ENCODE peak calls at places on chromosomes 13 and 19, in nine cellular contexts. One of them, this sample, is unnamed.

GRCh38 chr13:99758465-99759162 is 213.0 kb downstream of the ZIC5 start:
- ATAC-seq in pancreas: no peak
- ATAC-seq in activated CD8-positive, alpha-beta T cell treated with anti-CD3 and anti-CD28 coated beads for 36 hours: no peak
- ATAC-seq in heart right ventricle: no peak
- ATAC-seq in naive thymus-derived CD4-positive, alpha-beta T cell: peak
- ATAC-seq in right cardiac atrium: no peak
- ATAC-seq in Right ventricle myocardium inferior: no peak
- ATAC-seq in activated naive CD4-positive, alpha-beta T cell treated with anti-CD3 and anti-CD28 coated beads, Interleukin-2, amount 50 U/mL, for 72 hours: peak
- ATAC-seq in stimulated activated memory B cell treated with anti-CD40 and anti-IgM and Interleukin-4, amounts not matched to agents 10 μg/mL and 1 μg/mL and 100 μg/mL, for 72 hours: peak
- ATAC-seq in this sample: no peak

GRCh38 chr13:79282976-79283375 is 123.1 kb downstream of the RBM26 start:
- ATAC-seq in pancreas: no peak
- ATAC-seq in activated CD8-positive, alpha-beta T cell treated with anti-CD3 and anti-CD28 coated beads for 36 hours: no peak
- ATAC-seq in heart right ventricle: no peak
- ATAC-seq in naive thymus-derived CD4-positive, alpha-beta T cell: peak
- ATAC-seq in right cardiac atrium: no peak
- ATAC-seq in Right ventricle myocardium inferior: no peak
- ATAC-seq in activated naive CD4-positive, alpha-beta T cell treated with anti-CD3 and anti-CD28 coated beads, Interleukin-2, amount 50 U/mL, for 72 hours: no peak
- ATAC-seq in stimulated activated memory B cell treated with anti-CD40 and anti-IgM and Interleukin-4, amounts not matched to agents 10 μg/mL and 1 μg/mL and 100 μg/mL, for 72 hours: no peak
- ATAC-seq in this sample: no peak

GRCh38 chr13:109725297-109725696 is 61.1 kb downstream of the IRS2 start:
- ATAC-seq in pancreas: no peak
- ATAC-seq in activated CD8-positive, alpha-beta T cell treated with anti-CD3 and anti-CD28 coated beads for 36 hours: no peak
- ATAC-seq in heart right ventricle: no peak
- ATAC-seq in naive thymus-derived CD4-positive, alpha-beta T cell: no peak
- ATAC-seq in right cardiac atrium: no peak
- ATAC-seq in Right ventricle myocardium inferior: no peak
- ATAC-seq in activated naive CD4-positive, alpha-beta T cell treated with anti-CD3 and anti-CD28 coated beads, Interleukin-2, amount 50 U/mL, for 72 hours: no peak
- ATAC-seq in stimulated activated memory B cell treated with anti-CD40 and anti-IgM and Interleukin-4, amounts not matched to agents 10 μg/mL and 1 μg/mL and 100 μg/mL, for 72 hours: no peak
- ATAC-seq in this sample: no peak

GRCh38 chr19:47581605-47582319 is 8.8 kb upstream of the ZNF541 start:
- ATAC-seq in pancreas: peak
- ATAC-seq in activated CD8-positive, alpha-beta T cell treated with anti-CD3 and anti-CD28 coated beads for 36 hours: peak
- ATAC-seq in heart right ventricle: no peak
- ATAC-seq in naive thymus-derived CD4-positive, alpha-beta T cell: no peak
- ATAC-seq in right cardiac atrium: no peak
- ATAC-seq in Right ventricle myocardium inferior: no peak
- ATAC-seq in activated naive CD4-positive, alpha-beta T cell treated with anti-CD3 and anti-CD28 coated beads, Interleukin-2, amount 50 U/mL, for 72 hours: peak
- ATAC-seq in stimulated activated memory B cell treated with anti-CD40 and anti-IgM and Interleukin-4, amounts not matched to agents 10 μg/mL and 1 μg/mL and 100 μg/mL, for 72 hours: no peak
- ATAC-seq in this sample: no peak

GRCh38 chr19:48632692-48633147 is 4.5 kb downstream of the DBP start:
- ATAC-seq in pancreas: no peak
- ATAC-seq in activated CD8-positive, alpha-beta T cell treated with anti-CD3 and anti-CD28 coated beads for 36 hours: no peak
- ATAC-seq in heart right ventricle: no peak
- ATAC-seq in naive thymus-derived CD4-positive, alpha-beta T cell: no peak
- ATAC-seq in right cardiac atrium: no peak
- ATAC-seq in Right ventricle myocardium inferior: no peak
- ATAC-seq in activated naive CD4-positive, alpha-beta T cell treated with anti-CD3 and anti-CD28 coated beads, Interleukin-2, amount 50 U/mL, for 72 hours: no peak
- ATAC-seq in stimulated activated memory B cell treated with anti-CD40 and anti-IgM and Interleukin-4, amounts not matched to agents 10 μg/mL and 1 μg/mL and 100 μg/mL, for 72 hours: no peak
- ATAC-seq in this sample: no peak

GRCh38 chr19:19096641-19097627 is 33.1 kb downstream of the SLC25A42 start:
- ATAC-seq in pancreas: no peak
- ATAC-seq in activated CD8-positive, alpha-beta T cell treated with anti-CD3 and anti-CD28 coated beads for 36 hours: no peak
- ATAC-seq in heart right ventricle: no peak
- ATAC-seq in naive thymus-derived CD4-positive, alpha-beta T cell: no peak
- ATAC-seq in right cardiac atrium: no peak
- ATAC-seq in Right ventricle myocardium inferior: no peak
- ATAC-seq in activated naive CD4-positive, alpha-beta T cell treated with anti-CD3 and anti-CD28 coated beads, Interleukin-2, amount 50 U/mL, for 72 hours: no peak
- ATAC-seq in stimulated activated memory B cell treated with anti-CD40 and anti-IgM and Interleukin-4, amounts not matched to agents 10 μg/mL and 1 μg/mL and 100 μg/mL, for 72 hours: no peak
- ATAC-seq in this sample: no peak

GRCh38 chr13:38743499-38743898 is 56.6 kb downstream of the FREM2 start:
- ATAC-seq in pancreas: no peak
- ATAC-seq in activated CD8-positive, alpha-beta T cell treated with anti-CD3 and anti-CD28 coated beads for 36 hours: no peak
- ATAC-seq in heart right ventricle: peak
- ATAC-seq in naive thymus-derived CD4-positive, alpha-beta T cell: no peak
- ATAC-seq in right cardiac atrium: no peak
- ATAC-seq in Right ventricle myocardium inferior: no peak
- ATAC-seq in activated naive CD4-positive, alpha-beta T cell treated with anti-CD3 and anti-CD28 coated beads, Interleukin-2, amount 50 U/mL, for 72 hours: no peak
- ATAC-seq in stimulated activated memory B cell treated with anti-CD40 and anti-IgM and Interleukin-4, amounts not matched to agents 10 μg/mL and 1 μg/mL and 100 μg/mL, for 72 hours: no peak
- ATAC-seq in this sample: no peak

GRCh38 chr19:1935484-1936208 is 5.3 kb upstream of the CSNK1G2 start:
- ATAC-seq in pancreas: no peak
- ATAC-seq in activated CD8-positive, alpha-beta T cell treated with anti-CD3 and anti-CD28 coated beads for 36 hours: peak
- ATAC-seq in heart right ventricle: no peak
- ATAC-seq in naive thymus-derived CD4-positive, alpha-beta T cell: peak
- ATAC-seq in right cardiac atrium: no peak
- ATAC-seq in Right ventricle myocardium inferior: no peak
- ATAC-seq in activated naive CD4-positive, alpha-beta T cell treated with anti-CD3 and anti-CD28 coated beads, Interleukin-2, amount 50 U/mL, for 72 hours: no peak
- ATAC-seq in stimulated activated memory B cell treated with anti-CD40 and anti-IgM and Interleukin-4, amounts not matched to agents 10 μg/mL and 1 μg/mL and 100 μg/mL, for 72 hours: no peak
- ATAC-seq in this sample: no peak

GRCh38 chr13:48094404-48094780 is 512 bp downstream of the MED4 start:
- ATAC-seq in pancreas: peak
- ATAC-seq in activated CD8-positive, alpha-beta T cell treated with anti-CD3 and anti-CD28 coated beads for 36 hours: no peak
- ATAC-seq in heart right ventricle: peak
- ATAC-seq in naive thymus-derived CD4-positive, alpha-beta T cell: peak
- ATAC-seq in right cardiac atrium: peak
- ATAC-seq in Right ventricle myocardium inferior: peak
- ATAC-seq in activated naive CD4-positive, alpha-beta T cell treated with anti-CD3 and anti-CD28 coated beads, Interleukin-2, amount 50 U/mL, for 72 hours: peak
- ATAC-seq in stimulated activated memory B cell treated with anti-CD40 and anti-IgM and Interleukin-4, amounts not matched to agents 10 μg/mL and 1 μg/mL and 100 μg/mL, for 72 hours: peak
- ATAC-seq in this sample: peak

GRCh38 chr13:20702530-20702929 is 969 bp upstream of the IL17D start:
- ATAC-seq in pancreas: peak
- ATAC-seq in activated CD8-positive, alpha-beta T cell treated with anti-CD3 and anti-CD28 coated beads for 36 hours: no peak
- ATAC-seq in heart right ventricle: no peak
- ATAC-seq in naive thymus-derived CD4-positive, alpha-beta T cell: no peak
- ATAC-seq in right cardiac atrium: no peak
- ATAC-seq in Right ventricle myocardium inferior: no peak
- ATAC-seq in activated naive CD4-positive, alpha-beta T cell treated with anti-CD3 and anti-CD28 coated beads, Interleukin-2, amount 50 U/mL, for 72 hours: no peak
- ATAC-seq in stimulated activated memory B cell treated with anti-CD40 and anti-IgM and Interleukin-4, amounts not matched to agents 10 μg/mL and 1 μg/mL and 100 μg/mL, for 72 hours: no peak
- ATAC-seq in this sample: no peak

GRCh38 chr13:28655566-28655965 is 3.4 kb upstream of the POMP start:
- ATAC-seq in pancreas: no peak
- ATAC-seq in activated CD8-positive, alpha-beta T cell treated with anti-CD3 and anti-CD28 coated beads for 36 hours: no peak
- ATAC-seq in heart right ventricle: no peak
- ATAC-seq in naive thymus-derived CD4-positive, alpha-beta T cell: no peak
- ATAC-seq in right cardiac atrium: no peak
- ATAC-seq in Right ventricle myocardium inferior: no peak
- ATAC-seq in activated naive CD4-positive, alpha-beta T cell treated with anti-CD3 and anti-CD28 coated beads, Interleukin-2, amount 50 U/mL, for 72 hours: no peak
- ATAC-seq in stimulated activated memory B cell treated with anti-CD40 and anti-IgM and Interleukin-4, amounts not matched to agents 10 μg/mL and 1 μg/mL and 100 μg/mL, for 72 hours: no peak
- ATAC-seq in this sample: peak

GRCh38 chr13:57716295-57716694 is 84.8 kb downstream of the PCDH17 start:
- ATAC-seq in pancreas: peak
- ATAC-seq in activated CD8-positive, alpha-beta T cell treated with anti-CD3 and anti-CD28 coated beads for 36 hours: no peak
- ATAC-seq in heart right ventricle: no peak
- ATAC-seq in naive thymus-derived CD4-positive, alpha-beta T cell: no peak
- ATAC-seq in right cardiac atrium: no peak
- ATAC-seq in Right ventricle myocardium inferior: no peak
- ATAC-seq in activated naive CD4-positive, alpha-beta T cell treated with anti-CD3 and anti-CD28 coated beads, Interleukin-2, amount 50 U/mL, for 72 hours: no peak
- ATAC-seq in stimulated activated memory B cell treated with anti-CD40 and anti-IgM and Interleukin-4, amounts not matched to agents 10 μg/mL and 1 μg/mL and 100 μg/mL, for 72 hours: no peak
- ATAC-seq in this sample: peak

GRCh38 chr19:10044390-10044789 is 31.1 kb downstream of the RDH8 start:
- ATAC-seq in pancreas: no peak
- ATAC-seq in activated CD8-positive, alpha-beta T cell treated with anti-CD3 and anti-CD28 coated beads for 36 hours: peak
- ATAC-seq in heart right ventricle: no peak
- ATAC-seq in naive thymus-derived CD4-positive, alpha-beta T cell: no peak
- ATAC-seq in right cardiac atrium: no peak
- ATAC-seq in Right ventricle myocardium inferior: no peak
- ATAC-seq in activated naive CD4-positive, alpha-beta T cell treated with anti-CD3 and anti-CD28 coated beads, Interleukin-2, amount 50 U/mL, for 72 hours: no peak
- ATAC-seq in stimulated activated memory B cell treated with anti-CD40 and anti-IgM and Interleukin-4, amounts not matched to agents 10 μg/mL and 1 μg/mL and 100 μg/mL, for 72 hours: no peak
- ATAC-seq in this sample: no peak

GRCh38 chr13:71977028-71977427 is 110.0 kb upstream of the DACH1 start:
- ATAC-seq in pancreas: no peak
- ATAC-seq in activated CD8-positive, alpha-beta T cell treated with anti-CD3 and anti-CD28 coated beads for 36 hours: no peak
- ATAC-seq in heart right ventricle: no peak
- ATAC-seq in naive thymus-derived CD4-positive, alpha-beta T cell: no peak
- ATAC-seq in right cardiac atrium: no peak
- ATAC-seq in Right ventricle myocardium inferior: no peak
- ATAC-seq in activated naive CD4-positive, alpha-beta T cell treated with anti-CD3 and anti-CD28 coated beads, Interleukin-2, amount 50 U/mL, for 72 hours: no peak
- ATAC-seq in stimulated activated memory B cell treated with anti-CD40 and anti-IgM and Interleukin-4, amounts not matched to agents 10 μg/mL and 1 μg/mL and 100 μg/mL, for 72 hours: no peak
- ATAC-seq in this sample: no peak

GRCh38 chr19:31535691-31536460 is 186.6 kb upstream of the TSHZ3 start:
- ATAC-seq in pancreas: no peak
- ATAC-seq in activated CD8-positive, alpha-beta T cell treated with anti-CD3 and anti-CD28 coated beads for 36 hours: no peak
- ATAC-seq in heart right ventricle: no peak
- ATAC-seq in naive thymus-derived CD4-positive, alpha-beta T cell: no peak
- ATAC-seq in right cardiac atrium: no peak
- ATAC-seq in Right ventricle myocardium inferior: no peak
- ATAC-seq in activated naive CD4-positive, alpha-beta T cell treated with anti-CD3 and anti-CD28 coated beads, Interleukin-2, amount 50 U/mL, for 72 hours: no peak
- ATAC-seq in stimulated activated memory B cell treated with anti-CD40 and anti-IgM and Interleukin-4, amounts not matched to agents 10 μg/mL and 1 μg/mL and 100 μg/mL, for 72 hours: peak
- ATAC-seq in this sample: no peak

GRCh38 chr13:22936228-22936627 is 244.6 kb upstream of the SGCG start:
- ATAC-seq in pancreas: no peak
- ATAC-seq in activated CD8-positive, alpha-beta T cell treated with anti-CD3 and anti-CD28 coated beads for 36 hours: no peak
- ATAC-seq in heart right ventricle: no peak
- ATAC-seq in naive thymus-derived CD4-positive, alpha-beta T cell: no peak
- ATAC-seq in right cardiac atrium: no peak
- ATAC-seq in Right ventricle myocardium inferior: no peak
- ATAC-seq in activated naive CD4-positive, alpha-beta T cell treated with anti-CD3 and anti-CD28 coated beads, Interleukin-2, amount 50 U/mL, for 72 hours: no peak
- ATAC-seq in stimulated activated memory B cell treated with anti-CD40 and anti-IgM and Interleukin-4, amounts not matched to agents 10 μg/mL and 1 μg/mL and 100 μg/mL, for 72 hours: no peak
- ATAC-seq in this sample: peak

GRCh38 chr19:4519521-4520277 is 1.4 kb upstream of the PLIN4 start:
- ATAC-seq in pancreas: peak
- ATAC-seq in activated CD8-positive, alpha-beta T cell treated with anti-CD3 and anti-CD28 coated beads for 36 hours: no peak
- ATAC-seq in heart right ventricle: peak
- ATAC-seq in naive thymus-derived CD4-positive, alpha-beta T cell: no peak
- ATAC-seq in right cardiac atrium: peak
- ATAC-seq in Right ventricle myocardium inferior: peak
- ATAC-seq in activated naive CD4-positive, alpha-beta T cell treated with anti-CD3 and anti-CD28 coated beads, Interleukin-2, amount 50 U/mL, for 72 hours: no peak
- ATAC-seq in stimulated activated memory B cell treated with anti-CD40 and anti-IgM and Interleukin-4, amounts not matched to agents 10 μg/mL and 1 μg/mL and 100 μg/mL, for 72 hours: no peak
- ATAC-seq in this sample: peak

GRCh38 chr13:33227927-33228644 is 57.5 kb downstream of the STARD13 start:
- ATAC-seq in pancreas: no peak
- ATAC-seq in activated CD8-positive, alpha-beta T cell treated with anti-CD3 and anti-CD28 coated beads for 36 hours: no peak
- ATAC-seq in heart right ventricle: no peak
- ATAC-seq in naive thymus-derived CD4-positive, alpha-beta T cell: no peak
- ATAC-seq in right cardiac atrium: peak
- ATAC-seq in Right ventricle myocardium inferior: no peak
- ATAC-seq in activated naive CD4-positive, alpha-beta T cell treated with anti-CD3 and anti-CD28 coated beads, Interleukin-2, amount 50 U/mL, for 72 hours: no peak
- ATAC-seq in stimulated activated memory B cell treated with anti-CD40 and anti-IgM and Interleukin-4, amounts not matched to agents 10 μg/mL and 1 μg/mL and 100 μg/mL, for 72 hours: no peak
- ATAC-seq in this sample: peak

GRCh38 chr13:70457474-70457873 is 349.2 kb upstream of the KLHL1 start:
- ATAC-seq in pancreas: peak
- ATAC-seq in activated CD8-positive, alpha-beta T cell treated with anti-CD3 and anti-CD28 coated beads for 36 hours: no peak
- ATAC-seq in heart right ventricle: no peak
- ATAC-seq in naive thymus-derived CD4-positive, alpha-beta T cell: no peak
- ATAC-seq in right cardiac atrium: no peak
- ATAC-seq in Right ventricle myocardium inferior: no peak
- ATAC-seq in activated naive CD4-positive, alpha-beta T cell treated with anti-CD3 and anti-CD28 coated beads, Interleukin-2, amount 50 U/mL, for 72 hours: no peak
- ATAC-seq in stimulated activated memory B cell treated with anti-CD40 and anti-IgM and Interleukin-4, amounts not matched to agents 10 μg/mL and 1 μg/mL and 100 μg/mL, for 72 hours: no peak
- ATAC-seq in this sample: no peak

GRCh38 chr19:50500060-50500752 is 10.8 kb downstream of the JOSD2 start:
- ATAC-seq in pancreas: peak
- ATAC-seq in activated CD8-positive, alpha-beta T cell treated with anti-CD3 and anti-CD28 coated beads for 36 hours: peak
- ATAC-seq in heart right ventricle: peak
- ATAC-seq in naive thymus-derived CD4-positive, alpha-beta T cell: peak
- ATAC-seq in right cardiac atrium: peak
- ATAC-seq in Right ventricle myocardium inferior: peak
- ATAC-seq in activated naive CD4-positive, alpha-beta T cell treated with anti-CD3 and anti-CD28 coated beads, Interleukin-2, amount 50 U/mL, for 72 hours: no peak
- ATAC-seq in stimulated activated memory B cell treated with anti-CD40 and anti-IgM and Interleukin-4, amounts not matched to agents 10 μg/mL and 1 μg/mL and 100 μg/mL, for 72 hours: peak
- ATAC-seq in this sample: peak

GRCh38 chr13:80695841-80696240 is 354.9 kb upstream of the SPRY2 start:
- ATAC-seq in pancreas: no peak
- ATAC-seq in activated CD8-positive, alpha-beta T cell treated with anti-CD3 and anti-CD28 coated beads for 36 hours: no peak
- ATAC-seq in heart right ventricle: no peak
- ATAC-seq in naive thymus-derived CD4-positive, alpha-beta T cell: no peak
- ATAC-seq in right cardiac atrium: no peak
- ATAC-seq in Right ventricle myocardium inferior: no peak
- ATAC-seq in activated naive CD4-positive, alpha-beta T cell treated with anti-CD3 and anti-CD28 coated beads, Interleukin-2, amount 50 U/mL, for 72 hours: no peak
- ATAC-seq in stimulated activated memory B cell treated with anti-CD40 and anti-IgM and Interleukin-4, amounts not matched to agents 10 μg/mL and 1 μg/mL and 100 μg/mL, for 72 hours: no peak
- ATAC-seq in this sample: peak

GRCh38 chr13:101264931-101265330 is 151.4 kb downstream of the NALCN start:
- ATAC-seq in pancreas: no peak
- ATAC-seq in activated CD8-positive, alpha-beta T cell treated with anti-CD3 and anti-CD28 coated beads for 36 hours: no peak
- ATAC-seq in heart right ventricle: no peak
- ATAC-seq in naive thymus-derived CD4-positive, alpha-beta T cell: no peak
- ATAC-seq in right cardiac atrium: no peak
- ATAC-seq in Right ventricle myocardium inferior: no peak
- ATAC-seq in activated naive CD4-positive, alpha-beta T cell treated with anti-CD3 and anti-CD28 coated beads, Interleukin-2, amount 50 U/mL, for 72 hours: no peak
- ATAC-seq in stimulated activated memory B cell treated with anti-CD40 and anti-IgM and Interleukin-4, amounts not matched to agents 10 μg/mL and 1 μg/mL and 100 μg/mL, for 72 hours: no peak
- ATAC-seq in this sample: no peak

GRCh38 chr19:2119916-2120785 is 23.4 kb downstream of the IZUMO4 start:
- ATAC-seq in pancreas: no peak
- ATAC-seq in activated CD8-positive, alpha-beta T cell treated with anti-CD3 and anti-CD28 coated beads for 36 hours: no peak
- ATAC-seq in heart right ventricle: no peak
- ATAC-seq in naive thymus-derived CD4-positive, alpha-beta T cell: no peak
- ATAC-seq in right cardiac atrium: no peak
- ATAC-seq in Right ventricle myocardium inferior: no peak
- ATAC-seq in activated naive CD4-positive, alpha-beta T cell treated with anti-CD3 and anti-CD28 coated beads, Interleukin-2, amount 50 U/mL, for 72 hours: no peak
- ATAC-seq in stimulated activated memory B cell treated with anti-CD40 and anti-IgM and Interleukin-4, amounts not matched to agents 10 μg/mL and 1 μg/mL and 100 μg/mL, for 72 hours: no peak
- ATAC-seq in this sample: no peak

GRCh38 chr19:19403373-19403901 is 2.0 kb upstream of the GATAD2A start:
- ATAC-seq in pancreas: peak
- ATAC-seq in activated CD8-positive, alpha-beta T cell treated with anti-CD3 and anti-CD28 coated beads for 36 hours: no peak
- ATAC-seq in heart right ventricle: no peak
- ATAC-seq in naive thymus-derived CD4-positive, alpha-beta T cell: no peak
- ATAC-seq in right cardiac atrium: no peak
- ATAC-seq in Right ventricle myocardium inferior: no peak
- ATAC-seq in activated naive CD4-positive, alpha-beta T cell treated with anti-CD3 and anti-CD28 coated beads, Interleukin-2, amount 50 U/mL, for 72 hours: no peak
- ATAC-seq in stimulated activated memory B cell treated with anti-CD40 and anti-IgM and Interleukin-4, amounts not matched to agents 10 μg/mL and 1 μg/mL and 100 μg/mL, for 72 hours: no peak
- ATAC-seq in this sample: no peak

GRCh38 chr19:46014534-46014933 is 8.3 kb downstream of the PGLYRP1 start:
- ATAC-seq in pancreas: no peak
- ATAC-seq in activated CD8-positive, alpha-beta T cell treated with anti-CD3 and anti-CD28 coated beads for 36 hours: no peak
- ATAC-seq in heart right ventricle: no peak
- ATAC-seq in naive thymus-derived CD4-positive, alpha-beta T cell: no peak
- ATAC-seq in right cardiac atrium: no peak
- ATAC-seq in Right ventricle myocardium inferior: no peak
- ATAC-seq in activated naive CD4-positive, alpha-beta T cell treated with anti-CD3 and anti-CD28 coated beads, Interleukin-2, amount 50 U/mL, for 72 hours: no peak
- ATAC-seq in stimulated activated memory B cell treated with anti-CD40 and anti-IgM and Interleukin-4, amounts not matched to agents 10 μg/mL and 1 μg/mL and 100 μg/mL, for 72 hours: no peak
- ATAC-seq in this sample: no peak

GRCh38 chr13:114002009-114002544 is 28.2 kb upstream of the C13orf46 start:
- ATAC-seq in pancreas: no peak
- ATAC-seq in activated CD8-positive, alpha-beta T cell treated with anti-CD3 and anti-CD28 coated beads for 36 hours: no peak
- ATAC-seq in heart right ventricle: no peak
- ATAC-seq in naive thymus-derived CD4-positive, alpha-beta T cell: no peak
- ATAC-seq in right cardiac atrium: no peak
- ATAC-seq in Right ventricle myocardium inferior: no peak
- ATAC-seq in activated naive CD4-positive, alpha-beta T cell treated with anti-CD3 and anti-CD28 coated beads, Interleukin-2, amount 50 U/mL, for 72 hours: no peak
- ATAC-seq in stimulated activated memory B cell treated with anti-CD40 and anti-IgM and Interleukin-4, amounts not matched to agents 10 μg/mL and 1 μg/mL and 100 μg/mL, for 72 hours: no peak
- ATAC-seq in this sample: no peak

GRCh38 chr19:17109962-17110598 is 34.5 kb downstream of the MYO9B start:
- ATAC-seq in pancreas: peak
- ATAC-seq in activated CD8-positive, alpha-beta T cell treated with anti-CD3 and anti-CD28 coated beads for 36 hours: peak
- ATAC-seq in heart right ventricle: peak
- ATAC-seq in naive thymus-derived CD4-positive, alpha-beta T cell: peak
- ATAC-seq in right cardiac atrium: no peak
- ATAC-seq in Right ventricle myocardium inferior: peak
- ATAC-seq in activated naive CD4-positive, alpha-beta T cell treated with anti-CD3 and anti-CD28 coated beads, Interleukin-2, amount 50 U/mL, for 72 hours: peak
- ATAC-seq in stimulated activated memory B cell treated with anti-CD40 and anti-IgM and Interleukin-4, amounts not matched to agents 10 μg/mL and 1 μg/mL and 100 μg/mL, for 72 hours: peak
- ATAC-seq in this sample: no peak

GRCh38 chr13:35987572-35988513 is 143.3 kb downstream of the DCLK1 start:
- ATAC-seq in pancreas: peak
- ATAC-seq in activated CD8-positive, alpha-beta T cell treated with anti-CD3 and anti-CD28 coated beads for 36 hours: no peak
- ATAC-seq in heart right ventricle: no peak
- ATAC-seq in naive thymus-derived CD4-positive, alpha-beta T cell: no peak
- ATAC-seq in right cardiac atrium: peak
- ATAC-seq in Right ventricle myocardium inferior: no peak
- ATAC-seq in activated naive CD4-positive, alpha-beta T cell treated with anti-CD3 and anti-CD28 coated beads, Interleukin-2, amount 50 U/mL, for 72 hours: no peak
- ATAC-seq in stimulated activated memory B cell treated with anti-CD40 and anti-IgM and Interleukin-4, amounts not matched to agents 10 μg/mL and 1 μg/mL and 100 μg/mL, for 72 hours: no peak
- ATAC-seq in this sample: peak

GRCh38 chr13:53250977-53251376 is 222.4 kb downstream of the OLFM4 start:
- ATAC-seq in pancreas: no peak
- ATAC-seq in activated CD8-positive, alpha-beta T cell treated with anti-CD3 and anti-CD28 coated beads for 36 hours: no peak
- ATAC-seq in heart right ventricle: no peak
- ATAC-seq in naive thymus-derived CD4-positive, alpha-beta T cell: no peak
- ATAC-seq in right cardiac atrium: no peak
- ATAC-seq in Right ventricle myocardium inferior: no peak
- ATAC-seq in activated naive CD4-positive, alpha-beta T cell treated with anti-CD3 and anti-CD28 coated beads, Interleukin-2, amount 50 U/mL, for 72 hours: no peak
- ATAC-seq in stimulated activated memory B cell treated with anti-CD40 and anti-IgM and Interleukin-4, amounts not matched to agents 10 μg/mL and 1 μg/mL and 100 μg/mL, for 72 hours: no peak
- ATAC-seq in this sample: no peak

GRCh38 chr13:96925466-96925865 is 68.8 kb downstream of the OXGR1 start:
- ATAC-seq in pancreas: peak
- ATAC-seq in activated CD8-positive, alpha-beta T cell treated with anti-CD3 and anti-CD28 coated beads for 36 hours: no peak
- ATAC-seq in heart right ventricle: no peak
- ATAC-seq in naive thymus-derived CD4-positive, alpha-beta T cell: no peak
- ATAC-seq in right cardiac atrium: no peak
- ATAC-seq in Right ventricle myocardium inferior: no peak
- ATAC-seq in activated naive CD4-positive, alpha-beta T cell treated with anti-CD3 and anti-CD28 coated beads, Interleukin-2, amount 50 U/mL, for 72 hours: no peak
- ATAC-seq in stimulated activated memory B cell treated with anti-CD40 and anti-IgM and Interleukin-4, amounts not matched to agents 10 μg/mL and 1 μg/mL and 100 μg/mL, for 72 hours: no peak
- ATAC-seq in this sample: no peak

GRCh38 chr19:48698046-48698445 is 2.3 kb downstream of the FUT2 start:
- ATAC-seq in pancreas: peak
- ATAC-seq in activated CD8-positive, alpha-beta T cell treated with anti-CD3 and anti-CD28 coated beads for 36 hours: no peak
- ATAC-seq in heart right ventricle: no peak
- ATAC-seq in naive thymus-derived CD4-positive, alpha-beta T cell: no peak
- ATAC-seq in right cardiac atrium: peak
- ATAC-seq in Right ventricle myocardium inferior: no peak
- ATAC-seq in activated naive CD4-positive, alpha-beta T cell treated with anti-CD3 and anti-CD28 coated beads, Interleukin-2, amount 50 U/mL, for 72 hours: no peak
- ATAC-seq in stimulated activated memory B cell treated with anti-CD40 and anti-IgM and Interleukin-4, amounts not matched to agents 10 μg/mL and 1 μg/mL and 100 μg/mL, for 72 hours: no peak
- ATAC-seq in this sample: peak